ENCODE peak calls at places on chromosome 4, in six cellular contexts. One of them, this sample, is unnamed.

GRCh38 chr4:87038837-87039715 is 104.3 kb downstream of the AFF1 start:
- DNase-seq in caudate nucleus: peak
- DNase-seq in activated CD4-positive, alpha-beta T cell treated with anti-CD3 and anti-CD28 coated beads, Interleukin-2, amount 50 U/mL, for 1 hour: no peak
- DNase-seq in MM.1S: no peak
- DNase-seq in H4: peak
- DNase-seq in retina: peak
- DNase-seq in this sample: no peak

GRCh38 chr4:158710814-158711213 is 12.4 kb downstream of the PPID start:
- DNase-seq in caudate nucleus: no peak
- DNase-seq in activated CD4-positive, alpha-beta T cell treated with anti-CD3 and anti-CD28 coated beads, Interleukin-2, amount 50 U/mL, for 1 hour: no peak
- DNase-seq in MM.1S: no peak
- DNase-seq in H4: peak
- DNase-seq in retina: no peak
- DNase-seq in this sample: no peak

GRCh38 chr4:17497890-17498523 is 13.9 kb downstream of the QDPR start:
- DNase-seq in caudate nucleus: no peak
- DNase-seq in activated CD4-positive, alpha-beta T cell treated with anti-CD3 and anti-CD28 coated beads, Interleukin-2, amount 50 U/mL, for 1 hour: no peak
- DNase-seq in MM.1S: no peak
- DNase-seq in H4: no peak
- DNase-seq in retina: no peak
- DNase-seq in this sample: no peak

GRCh38 chr4:83208371-83208770 is 76.2 kb downstream of the COQ2 start:
- DNase-seq in caudate nucleus: no peak
- DNase-seq in activated CD4-positive, alpha-beta T cell treated with anti-CD3 and anti-CD28 coated beads, Interleukin-2, amount 50 U/mL, for 1 hour: no peak
- DNase-seq in MM.1S: no peak
- DNase-seq in H4: no peak
- DNase-seq in retina: no peak
- DNase-seq in this sample: no peak

GRCh38 chr4:44722001-44722400 is 4.4 kb downstream of the GNPDA2 start:
- DNase-seq in caudate nucleus: no peak
- DNase-seq in activated CD4-positive, alpha-beta T cell treated with anti-CD3 and anti-CD28 coated beads, Interleukin-2, amount 50 U/mL, for 1 hour: no peak
- DNase-seq in MM.1S: no peak
- DNase-seq in H4: no peak
- DNase-seq in retina: no peak
- DNase-seq in this sample: no peak

GRCh38 chr4:36189511-36190226 is 54.6 kb downstream of the ARAP2 start:
- DNase-seq in caudate nucleus: no peak
- DNase-seq in activated CD4-positive, alpha-beta T cell treated with anti-CD3 and anti-CD28 coated beads, Interleukin-2, amount 50 U/mL, for 1 hour: no peak
- DNase-seq in MM.1S: peak
- DNase-seq in H4: no peak
- DNase-seq in retina: no peak
- DNase-seq in this sample: peak

GRCh38 chr4:176735300-176735699 is 57.4 kb downstream of the VEGFC start:
- DNase-seq in caudate nucleus: no peak
- DNase-seq in activated CD4-positive, alpha-beta T cell treated with anti-CD3 and anti-CD28 coated beads, Interleukin-2, amount 50 U/mL, for 1 hour: no peak
- DNase-seq in MM.1S: no peak
- DNase-seq in H4: no peak
- DNase-seq in retina: no peak
- DNase-seq in this sample: no peak

GRCh38 chr4:159290321-159291030 is 187.6 kb downstream of the RAPGEF2 start:
- DNase-seq in caudate nucleus: no peak
- DNase-seq in activated CD4-positive, alpha-beta T cell treated with anti-CD3 and anti-CD28 coated beads, Interleukin-2, amount 50 U/mL, for 1 hour: no peak
- DNase-seq in MM.1S: no peak
- DNase-seq in H4: no peak
- DNase-seq in retina: no peak
- DNase-seq in this sample: no peak

GRCh38 chr4:156303708-156304107 is 350.0 kb upstream of the CTSO start:
- DNase-seq in caudate nucleus: no peak
- DNase-seq in activated CD4-positive, alpha-beta T cell treated with anti-CD3 and anti-CD28 coated beads, Interleukin-2, amount 50 U/mL, for 1 hour: no peak
- DNase-seq in MM.1S: no peak
- DNase-seq in H4: no peak
- DNase-seq in retina: no peak
- DNase-seq in this sample: no peak

GRCh38 chr4:84277923-84278322 is 221.2 kb downstream of the NKX6-1 start:
- DNase-seq in caudate nucleus: no peak
- DNase-seq in activated CD4-positive, alpha-beta T cell treated with anti-CD3 and anti-CD28 coated beads, Interleukin-2, amount 50 U/mL, for 1 hour: no peak
- DNase-seq in MM.1S: no peak
- DNase-seq in H4: no peak
- DNase-seq in retina: no peak
- DNase-seq in this sample: no peak

GRCh38 chr4:152784490-152785195 is 4.9 kb downstream of the ARFIP1 start:
- DNase-seq in caudate nucleus: no peak
- DNase-seq in activated CD4-positive, alpha-beta T cell treated with anti-CD3 and anti-CD28 coated beads, Interleukin-2, amount 50 U/mL, for 1 hour: no peak
- DNase-seq in MM.1S: no peak
- DNase-seq in H4: peak
- DNase-seq in retina: no peak
- DNase-seq in this sample: no peak

GRCh38 chr4:141977433-141977832 is 341.1 kb downstream of the IL15 start:
- DNase-seq in caudate nucleus: no peak
- DNase-seq in activated CD4-positive, alpha-beta T cell treated with anti-CD3 and anti-CD28 coated beads, Interleukin-2, amount 50 U/mL, for 1 hour: no peak
- DNase-seq in MM.1S: peak
- DNase-seq in H4: no peak
- DNase-seq in retina: no peak
- DNase-seq in this sample: no peak

GRCh38 chr4:185839204-185839712 is 27.3 kb upstream of the SORBS2 start:
- DNase-seq in caudate nucleus: peak
- DNase-seq in activated CD4-positive, alpha-beta T cell treated with anti-CD3 and anti-CD28 coated beads, Interleukin-2, amount 50 U/mL, for 1 hour: no peak
- DNase-seq in MM.1S: no peak
- DNase-seq in H4: peak
- DNase-seq in retina: peak
- DNase-seq in this sample: no peak

GRCh38 chr4:184427687-184428086 is 46.7 kb downstream of the IRF2 start:
- DNase-seq in caudate nucleus: no peak
- DNase-seq in activated CD4-positive, alpha-beta T cell treated with anti-CD3 and anti-CD28 coated beads, Interleukin-2, amount 50 U/mL, for 1 hour: no peak
- DNase-seq in MM.1S: no peak
- DNase-seq in H4: no peak
- DNase-seq in retina: no peak
- DNase-seq in this sample: no peak

GRCh38 chr4:58515206-58515605 is 1405.0 kb upstream of the IGFBP7 start:
- DNase-seq in caudate nucleus: no peak
- DNase-seq in activated CD4-positive, alpha-beta T cell treated with anti-CD3 and anti-CD28 coated beads, Interleukin-2, amount 50 U/mL, for 1 hour: no peak
- DNase-seq in MM.1S: no peak
- DNase-seq in H4: no peak
- DNase-seq in retina: peak
- DNase-seq in this sample: no peak

GRCh38 chr4:55184600-55185523 is 59.5 kb upstream of the KDR start:
- DNase-seq in caudate nucleus: no peak
- DNase-seq in activated CD4-positive, alpha-beta T cell treated with anti-CD3 and anti-CD28 coated beads, Interleukin-2, amount 50 U/mL, for 1 hour: peak
- DNase-seq in MM.1S: peak
- DNase-seq in H4: no peak
- DNase-seq in retina: no peak
- DNase-seq in this sample: no peak

GRCh38 chr4:40327340-40327739 is 7.8 kb upstream of the CHRNA9 start:
- DNase-seq in caudate nucleus: no peak
- DNase-seq in activated CD4-positive, alpha-beta T cell treated with anti-CD3 and anti-CD28 coated beads, Interleukin-2, amount 50 U/mL, for 1 hour: no peak
- DNase-seq in MM.1S: no peak
- DNase-seq in H4: no peak
- DNase-seq in retina: no peak
- DNase-seq in this sample: no peak

GRCh38 chr4:106914223-106914622 is 121.9 kb downstream of the DKK2 start:
- DNase-seq in caudate nucleus: no peak
- DNase-seq in activated CD4-positive, alpha-beta T cell treated with anti-CD3 and anti-CD28 coated beads, Interleukin-2, amount 50 U/mL, for 1 hour: no peak
- DNase-seq in MM.1S: no peak
- DNase-seq in H4: no peak
- DNase-seq in retina: no peak
- DNase-seq in this sample: no peak

GRCh38 chr4:1792832-1793495 is at the start of gene FGFR3:
- DNase-seq in caudate nucleus: peak
- DNase-seq in activated CD4-positive, alpha-beta T cell treated with anti-CD3 and anti-CD28 coated beads, Interleukin-2, amount 50 U/mL, for 1 hour: peak
- DNase-seq in MM.1S: peak
- DNase-seq in H4: no peak
- DNase-seq in retina: no peak
- DNase-seq in this sample: no peak

GRCh38 chr4:186775867-186776266 is 52.2 kb upstream of the FAT1 start:
- DNase-seq in caudate nucleus: no peak
- DNase-seq in activated CD4-positive, alpha-beta T cell treated with anti-CD3 and anti-CD28 coated beads, Interleukin-2, amount 50 U/mL, for 1 hour: no peak
- DNase-seq in MM.1S: no peak
- DNase-seq in H4: no peak
- DNase-seq in retina: no peak
- DNase-seq in this sample: no peak